ENCODE peak calls at places on chromosomes 16 and 17, in nine cellular contexts. F is EL, V is nephron progenitor cell, A is dorsolateral prefrontal cortex, L is AG08395, N is fibroblast of gingiva, M is thoracic aorta, Q is EH, B is HFF-Myc. U is an unnamed sample.

GRCh38 chr17:66200685-66201092 is 8.8 kb upstream of the CEP112 start:
- DNase-seq in Q (peak; percentile 77), A (no peak), L (peak; percentile 58), B (peak; percentile 64), V (peak; percentile 44), F (peak; percentile 74), M (no peak), N (peak; percentile 88), U (no peak)

GRCh38 chr17:63675607-63676539 is 24.1 kb downstream of the LIMD2 start:
- DNase-seq in L (peak; percentile 76), M (peak; percentile 67), V (no peak), N (peak; percentile 48), B (peak; percentile 51), F (peak; percentile 94), A (no peak), Q (peak; percentile 92), U (no peak)

GRCh38 chr16:4261557-4262172 is 11.2 kb downstream of the TFAP4 start:
- DNase-seq in F (no peak), N (no peak), A (no peak), B (no peak), Q (no peak), V (peak; percentile 84), M (no peak), L (peak; percentile 29), U (peak; percentile 80)

GRCh38 chr16:53913082-53913870 is 209.3 kb downstream of the FTO start:
- DNase-seq in N (peak; percentile 94), F (peak; percentile 76), M (no peak), Q (peak; percentile 90), V (no peak), A (no peak), L (peak; percentile 85), B (peak; percentile 16), U (no peak)

GRCh38 chr16:71537643-71538042 is 11.4 kb downstream of the CHST4 start:
- DNase-seq in L (peak; percentile 39), M (no peak), B (no peak), F (peak; percentile 32), N (peak; percentile 21), V (peak; percentile 52), Q (peak; percentile 49), A (no peak), U (no peak)

GRCh38 chr17:69325518-69326301 is 1.2 kb downstream of the ABCA5 start:
- DNase-seq in N (no peak), A (no peak), Q (no peak), V (no peak), L (no peak), B (no peak), M (no peak), F (no peak), U (no peak)

GRCh38 chr16:13552062-13552959 is 367.6 kb upstream of the ERCC4 start:
- DNase-seq in M (no peak), V (no peak), A (no peak), F (no peak), L (no peak), N (no peak), B (no peak), Q (no peak), U (no peak)

GRCh38 chr17:74595037-74595436 is 3.0 kb upstream of the CD300LD start:
- DNase-seq in L (no peak), F (no peak), B (no peak), N (no peak), A (no peak), V (no peak), Q (no peak), M (no peak), U (no peak)

GRCh38 chr17:33871720-33872535 is 383.2 kb upstream of the CCL2 start:
- DNase-seq in B (no peak), F (peak; percentile 13), Q (peak; percentile 1), N (no peak), A (no peak), L (peak; percentile 69), V (no peak), M (no peak), U (no peak)

GRCh38 chr17:81996757-81997441 is 19.5 kb downstream of the ASPSCR1 start:
- DNase-seq in L (no peak), N (no peak), B (no peak), V (no peak), M (no peak), Q (no peak), F (no peak), A (no peak), U (no peak)

GRCh38 chr17:59342681-59343127 is 11.2 kb downstream of the YPEL2 start:
- DNase-seq in M (no peak), F (no peak), V (no peak), L (no peak), N (no peak), A (no peak), Q (no peak), B (no peak), U (no peak)

GRCh38 chr17:51166987-51167931 is 1.0 kb downstream of the NME2 start:
- DNase-seq in B (no peak), F (peak; percentile 62), N (no peak), M (no peak), L (peak; percentile 80), A (peak; percentile 59), Q (peak; percentile 56), V (peak; percentile 81), U (peak; percentile 80)

GRCh38 chr17:62966426-62967110 is 533 bp downstream of the TANC2 start:
- DNase-seq in A (peak; percentile 61), V (peak; percentile 68), L (peak; percentile 34), Q (peak; percentile 32), N (peak; percentile 33), M (no peak), B (no peak), F (peak; percentile 26), U (no peak)

GRCh38 chr16:28495795-28496749 is 1.6 kb downstream of the APOBR start:
- DNase-seq in V (no peak), Q (no peak), L (no peak), F (no peak), B (no peak), A (no peak), M (no peak), N (no peak), U (no peak)

U was measured in type B pancreatic cell.